ENCODE peak calls at places on chromosomes 1 and 21, in ten cellular contexts. K, T, R, E, B, O, N, X, L and Y are unnamed samples.

GRCh38 chr1:20477355-20478071 is 8.5 kb downstream of the CAMK2N1 start:
- DNase-seq in O (no peak), X (no peak), L (no peak), R (no peak), T (peak), N (no peak), K (no peak), E (no peak), B (no peak), Y (no peak)

GRCh38 chr1:96992871-96993270 is 271.3 kb downstream of the PTBP2 start:
- DNase-seq in B (no peak), N (no peak), T (peak), E (no peak), X (no peak), O (no peak), L (no peak), R (no peak), K (no peak), Y (no peak)

GRCh38 chr1:204404629-204405028 is 7.0 kb downstream of the PPP1R15B start:
- DNase-seq in L (no peak), R (no peak), N (no peak), X (no peak), K (no peak), O (no peak), B (no peak), T (no peak), E (no peak), Y (no peak)

GRCh38 chr1:109611308-109611950 is 8.0 kb downstream of the GNAT2 start:
- DNase-seq in K (no peak), E (no peak), X (no peak), T (no peak), B (no peak), N (no peak), R (no peak), L (no peak), O (no peak), Y (no peak)

GRCh38 chr1:66533804-66534745 is at the start of gene SGIP1:
- DNase-seq in N (peak), T (peak), L (no peak), E (peak), R (no peak), X (peak), K (peak), B (peak), O (peak), Y (no peak)

GRCh38 chr21:41954654-41955499 is 1.1 kb upstream of the C2CD2 start:
- DNase-seq in X (no peak), N (no peak), L (no peak), B (no peak), T (no peak), O (no peak), R (no peak), K (no peak), E (no peak), Y (no peak)

GRCh38 chr1:116737020-116737854 is 17.0 kb upstream of the CD2 start:
- DNase-seq in B (peak), E (peak), N (peak), T (peak), O (peak), K (peak), R (peak), L (peak), X (peak), Y (no peak)

GRCh38 chr1:107963601-107964396 is 1.2 kb downstream of the VAV3 start:
- DNase-seq in X (peak), T (peak), K (no peak), E (peak), N (peak), L (peak), O (no peak), B (no peak), R (peak), Y (peak)

GRCh38 chr1:93222987-93223675 is 42.6 kb downstream of the CCDC18 start:
- DNase-seq in L (no peak), B (no peak), K (no peak), N (no peak), T (no peak), E (no peak), X (peak), R (no peak), O (no peak), Y (no peak)

GRCh38 chr1:162756523-162756922 is 34.0 kb upstream of the HSD17B7 start:
- DNase-seq in K (no peak), R (no peak), E (no peak), O (peak), X (peak), T (peak), N (no peak), B (no peak), L (no peak), Y (no peak)

GRCh38 chr1:173889885-173890284 is 21.7 kb downstream of the ZBTB37 start:
- DNase-seq in T (no peak), E (no peak), O (no peak), R (no peak), B (no peak), N (no peak), X (no peak), L (no peak), K (no peak), Y (no peak)

GRCh38 chr1:155261401-155261887 is 716 bp downstream of the SCAMP3 start:
- DNase-seq in O (no peak), X (peak), K (no peak), L (peak), R (no peak), E (no peak), B (no peak), N (no peak), T (no peak), Y (no peak)